ENCODE peak calls at places on chromosome 1, in ten cellular contexts. K is stomach, I is fibroblast of lung, U is sigmoid colon, W is mesenchymal stem cell, A is suprapubic skin, C is left lung, Q is neural progenitor cell, T is GM23248, P is iPS DF 6.9. V is an unnamed sample.
A peak's percentile ranks its signal among the peaks of the same experiment; 100 is the strongest.

GRCh38 chr1:181263444-181263843 is 174.9 kb downstream of the IER5 start:
- DNase-seq in K (no peak), I (no peak), U (no peak), W (no peak), A (no peak), C (no peak), Q (no peak), T (no peak), P (no peak), V (no peak)

GRCh38 chr1:12049625-12050024 is 13.5 kb upstream of the TNFRSF8 start:
- DNase-seq in K (no peak), I (no peak), U (no peak), W (no peak), A (no peak), C (no peak), Q (no peak), T (no peak), P (no peak), V (no peak)

GRCh38 chr1:48203287-48203900 is 19.1 kb upstream of the SLC5A9 start:
- DNase-seq in K (no peak), I (peak; percentile 37), U (no peak), W (peak; percentile 34), A (no peak), C (no peak), Q (peak; percentile 47), T (peak; percentile 51), P (peak; percentile 25), V (no peak)

GRCh38 chr1:13628218-13628617 is 44.6 kb downstream of the PDPN start:
- DNase-seq in K (no peak), I (no peak), U (no peak), W (no peak), A (peak; percentile 11), C (no peak), Q (no peak), T (peak; percentile 14), P (no peak), V (no peak)

GRCh38 chr1:231106347-231106746 is 55.5 kb upstream of the TRIM67 start:
- DNase-seq in K (no peak), I (peak; percentile 90), U (no peak), W (peak; percentile 59), A (no peak), C (no peak), Q (no peak), T (no peak), P (no peak), V (no peak)

GRCh38 chr1:222974496-222974895 is 159.7 kb downstream of the DISP1 start:
- DNase-seq in K (no peak), I (peak; percentile 94), U (no peak), W (peak; percentile 94), A (no peak), C (no peak), Q (no peak), T (peak; percentile 93), P (no peak), V (peak; percentile 33)

GRCh38 chr1:150563340-150564038 is 14.3 kb downstream of the ADAMTSL4 start:
- DNase-seq in K (peak; percentile 90), I (no peak), U (peak; percentile 81), W (peak; percentile 56), A (peak; percentile 79), C (no peak), Q (no peak), T (peak; percentile 60), P (no peak), V (no peak)

GRCh38 chr1:91609571-91609970 is 108.9 kb downstream of the CDC7 start:
- DNase-seq in K (no peak), I (peak; percentile 32), U (no peak), W (peak; percentile 38), A (no peak), C (no peak), Q (no peak), T (peak; percentile 89), P (no peak), V (peak; percentile 96)

GRCh38 chr1:87154351-87154750 is 174.3 kb upstream of the LMO4 start:
- DNase-seq in K (no peak), I (no peak), U (no peak), W (no peak), A (no peak), C (no peak), Q (no peak), T (no peak), P (no peak), V (no peak)

GRCh38 chr1:19772053-19772452 is 27.7 kb downstream of the TMCO4 start:
- DNase-seq in K (no peak), I (no peak), U (no peak), W (no peak), A (no peak), C (no peak), Q (no peak), T (no peak), P (no peak), V (no peak)

GRCh38 chr1:237879195-237879594 is 11.5 kb downstream of the ZP4 start:
- DNase-seq in K (no peak), I (peak; percentile 24), U (no peak), W (peak; percentile 63), A (no peak), C (no peak), Q (no peak), T (no peak), P (no peak), V (peak; percentile 89)

GRCh38 chr1:237878406-237878805 is 12.3 kb downstream of the ZP4 start:
- DNase-seq in K (no peak), I (no peak), U (no peak), W (no peak), A (no peak), C (no peak), Q (no peak), T (no peak), P (no peak), V (no peak)

GRCh38 chr1:237887542-237887941 is 3.2 kb downstream of the ZP4 start:
- DNase-seq in K (no peak), I (no peak), U (no peak), W (no peak), A (no peak), C (no peak), Q (no peak), T (no peak), P (no peak), V (no peak)

GRCh38 chr1:237888143-237888542 is 2.6 kb downstream of the ZP4 start:
- DNase-seq in K (no peak), I (no peak), U (no peak), W (no peak), A (no peak), C (no peak), Q (no peak), T (no peak), P (no peak), V (peak; percentile 85)

GRCh38 chr1:237884237-237884636 is 6.5 kb downstream of the ZP4 start:
- DNase-seq in K (no peak), I (no peak), U (no peak), W (no peak), A (no peak), C (no peak), Q (no peak), T (no peak), P (no peak), V (peak; percentile 80)
- H3K27ac ChIP-seq in K (no peak overlapping the region), I (no peak overlapping the region), U (no peak overlapping the region), W (no peak overlapping the region), A (no peak overlapping the region), C (no peak overlapping the region), Q (no peak overlapping the region), T (no peak overlapping the region), P (no peak overlapping the region), V (peak overlapping the region; percentile 0)

DNA sequence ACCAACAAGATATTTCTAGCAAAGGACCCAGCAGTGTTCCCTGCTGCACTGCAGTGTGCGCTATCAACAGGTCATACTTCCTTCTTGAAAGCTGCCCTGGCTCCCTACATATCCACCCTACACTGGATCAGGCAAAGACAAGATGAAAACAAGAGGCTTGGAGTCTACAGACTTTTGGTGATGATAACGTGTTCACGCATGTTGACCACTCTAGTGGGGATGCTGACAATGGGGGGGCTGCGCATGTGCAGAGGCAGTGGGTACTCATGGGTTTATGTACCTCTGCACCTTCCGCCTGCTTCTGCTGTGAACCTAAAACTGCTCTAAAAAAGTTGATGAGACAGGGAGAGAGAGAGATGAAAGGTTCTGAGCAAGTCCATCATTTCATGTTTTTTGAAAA is 5.5 kb downstream of the ENO1 start:
- DNase-seq in K (no peak), I (no peak), U (no peak), W (no peak), A (no peak), C (no peak), Q (no peak), T (no peak), P (no peak), V (no peak)
- H3K4me1 ChIP-seq in K (peaks cover 42% of the 10 kb centered on the region), I (peaks cover 26% of the 10 kb centered on the region), U (peaks cover 60% of the 10 kb centered on the region), W (peaks cover 43% of the 10 kb centered on the region), A (peaks cover 73% of the 10 kb centered on the region), C (peaks cover 37% of the 10 kb centered on the region), Q (peaks cover 33% of the 10 kb centered on the region), T (peaks cover 78% of the 10 kb centered on the region), P (peaks cover 3% of the 10 kb centered on the region), V (peaks cover 50% of the 10 kb centered on the region)

DNA sequence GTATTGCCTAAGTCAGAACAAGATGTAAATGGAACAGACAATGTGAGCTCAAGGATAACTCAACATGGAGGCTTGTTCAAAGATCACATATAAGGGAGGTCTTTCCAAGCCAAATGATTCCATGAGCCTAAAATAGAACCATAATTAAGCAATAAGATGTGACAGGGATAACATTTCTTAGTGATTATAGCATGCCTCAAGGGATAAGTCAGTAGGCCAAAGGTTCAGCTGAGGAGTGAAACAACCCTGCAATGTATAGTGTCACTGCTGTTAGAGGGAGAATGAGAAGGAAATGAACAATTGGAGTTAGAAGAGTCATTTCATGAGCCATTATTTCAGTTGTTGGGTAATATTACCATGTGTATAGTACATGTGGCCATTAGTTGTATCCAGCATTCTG is 24.9 kb downstream of the GORAB start:
- DNase-seq in K (no peak), I (peak; percentile 82), U (no peak), W (peak; percentile 59), A (no peak), C (no peak), Q (no peak), T (peak; percentile 78), P (no peak), V (no peak)
- H3K27ac ChIP-seq in K (no peak overlapping the region), I (peak overlapping the region; percentile 11), U (no peak overlapping the region), W (no peak overlapping the region), A (no peak overlapping the region), C (no peak overlapping the region), Q (no peak overlapping the region), T (peak overlapping the region; percentile 68), P (no peak overlapping the region), V (no peak overlapping the region)

GRCh38 chr1:185636848-185637247 is 97.3 kb upstream of the HMCN1 start:
- DNase-seq in K (no peak), I (no peak), U (no peak), W (no peak), A (no peak), C (no peak), Q (no peak), T (no peak), P (no peak), V (peak; percentile 99)

GRCh38 chr1:185632659-185633428 is 101.3 kb upstream of the HMCN1 start:
- DNase-seq in K (no peak), I (peak; percentile 43), U (no peak), W (peak; percentile 61), A (no peak), C (no peak), Q (no peak), T (peak; percentile 81), P (no peak), V (peak; percentile 49)

DNA sequence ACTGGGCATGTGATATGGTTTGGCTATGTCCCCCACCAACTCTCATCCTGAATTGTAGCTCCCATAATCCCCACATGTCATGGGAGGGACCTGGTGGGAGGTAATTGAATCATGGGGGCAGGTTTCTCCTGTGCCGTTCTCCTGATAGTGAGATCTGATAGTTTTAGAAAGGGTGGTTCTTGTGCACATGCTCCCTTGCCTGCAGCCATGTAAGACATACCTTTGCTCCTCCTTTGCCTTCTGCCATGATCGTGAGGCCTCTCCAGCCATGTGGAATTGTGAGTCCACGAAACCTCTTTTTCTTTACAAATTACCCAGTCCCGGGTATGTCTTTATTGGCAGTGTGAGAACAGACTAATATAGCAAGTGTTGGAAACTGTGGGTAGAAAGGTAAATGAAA is 99.5 kb upstream of the HMCN1 start:
- DNase-seq in K (no peak), I (no peak), U (no peak), W (no peak), A (no peak), C (no peak), Q (no peak), T (no peak), P (no peak), V (no peak)
- H3K4me1 ChIP-seq in K (no peaks in the 10 kb centered on the region), I (no peaks in the 10 kb centered on the region), U (no peaks in the 10 kb centered on the region), W (no peaks in the 10 kb centered on the region), A (no peaks in the 10 kb centered on the region), C (no peaks in the 10 kb centered on the region), Q (no peaks in the 10 kb centered on the region), T (peaks cover 12% of the 10 kb centered on the region), P (no peaks in the 10 kb centered on the region), V (peaks cover 7% of the 10 kb centered on the region)